ENCODE peak calls at places on chromosomes 6 and 20, in six cellular contexts. One of them, this sample, is unnamed.

GRCh38 chr20:50298554-50299324 is 108.1 kb downstream of the CEBPB start:
- DNase-seq in stimulated activated CD4-positive, alpha-beta T cell treated with anti-CD3 and anti-CD28 coated beads, Interleukin-12 subunit alpha, Interleukin-12 subunit beta, amount 100 ng/mL, for 4 hours: no peak
- DNase-seq in activated CD8-positive, alpha-beta T cell treated with anti-CD3 and anti-CD28 coated beads for 36 hours: no peak
- DNase-seq in HT-29: no peak
- DNase-seq in lung microvascular endothelial cell: no peak
- DNase-seq in activated T-cell treated with anti-CD3 and anti-CD28 coated beads for 1 hour: no peak
- DNase-seq in this sample: no peak

GRCh38 chr20:10521068-10521834 is 86.1 kb downstream of the SLX4IP start:
- DNase-seq in stimulated activated CD4-positive, alpha-beta T cell treated with anti-CD3 and anti-CD28 coated beads, Interleukin-12 subunit alpha, Interleukin-12 subunit beta, amount 100 ng/mL, for 4 hours: no peak
- DNase-seq in activated CD8-positive, alpha-beta T cell treated with anti-CD3 and anti-CD28 coated beads for 36 hours: no peak
- DNase-seq in HT-29: no peak
- DNase-seq in lung microvascular endothelial cell: peak; percentile 77
- DNase-seq in activated T-cell treated with anti-CD3 and anti-CD28 coated beads for 1 hour: no peak
- DNase-seq in this sample: peak; percentile 57

GRCh38 chr6:1912731-1913130 is 303.0 kb downstream of the FOXC1 start:
- DNase-seq in stimulated activated CD4-positive, alpha-beta T cell treated with anti-CD3 and anti-CD28 coated beads, Interleukin-12 subunit alpha, Interleukin-12 subunit beta, amount 100 ng/mL, for 4 hours: no peak
- DNase-seq in activated CD8-positive, alpha-beta T cell treated with anti-CD3 and anti-CD28 coated beads for 36 hours: no peak
- DNase-seq in HT-29: no peak
- DNase-seq in lung microvascular endothelial cell: no peak
- DNase-seq in activated T-cell treated with anti-CD3 and anti-CD28 coated beads for 1 hour: no peak
- DNase-seq in this sample: no peak

GRCh38 chr6:3592371-3592941 is 135.6 kb upstream of the SLC22A23 start:
- DNase-seq in stimulated activated CD4-positive, alpha-beta T cell treated with anti-CD3 and anti-CD28 coated beads, Interleukin-12 subunit alpha, Interleukin-12 subunit beta, amount 100 ng/mL, for 4 hours: no peak
- DNase-seq in activated CD8-positive, alpha-beta T cell treated with anti-CD3 and anti-CD28 coated beads for 36 hours: no peak
- DNase-seq in HT-29: peak; percentile 48
- DNase-seq in lung microvascular endothelial cell: peak; percentile 88
- DNase-seq in activated T-cell treated with anti-CD3 and anti-CD28 coated beads for 1 hour: no peak
- DNase-seq in this sample: peak; percentile 34

GRCh38 chr6:77463308-77463880 is at the start of gene HTR1B:
- DNase-seq in stimulated activated CD4-positive, alpha-beta T cell treated with anti-CD3 and anti-CD28 coated beads, Interleukin-12 subunit alpha, Interleukin-12 subunit beta, amount 100 ng/mL, for 4 hours: no peak
- DNase-seq in activated CD8-positive, alpha-beta T cell treated with anti-CD3 and anti-CD28 coated beads for 36 hours: no peak
- DNase-seq in HT-29: no peak
- DNase-seq in lung microvascular endothelial cell: peak; percentile 61
- DNase-seq in activated T-cell treated with anti-CD3 and anti-CD28 coated beads for 1 hour: no peak
- DNase-seq in this sample: no peak

GRCh38 chr20:3786126-3786484 is 435 bp downstream of the CENPB start:
- DNase-seq in stimulated activated CD4-positive, alpha-beta T cell treated with anti-CD3 and anti-CD28 coated beads, Interleukin-12 subunit alpha, Interleukin-12 subunit beta, amount 100 ng/mL, for 4 hours: no peak
- DNase-seq in activated CD8-positive, alpha-beta T cell treated with anti-CD3 and anti-CD28 coated beads for 36 hours: peak; percentile 59
- DNase-seq in HT-29: peak; percentile 44
- DNase-seq in lung microvascular endothelial cell: peak; percentile 80
- DNase-seq in activated T-cell treated with anti-CD3 and anti-CD28 coated beads for 1 hour: no peak
- DNase-seq in this sample: no peak

GRCh38 chr6:142419071-142419470 is 117.3 kb downstream of the ADGRG6 start:
- DNase-seq in stimulated activated CD4-positive, alpha-beta T cell treated with anti-CD3 and anti-CD28 coated beads, Interleukin-12 subunit alpha, Interleukin-12 subunit beta, amount 100 ng/mL, for 4 hours: no peak
- DNase-seq in activated CD8-positive, alpha-beta T cell treated with anti-CD3 and anti-CD28 coated beads for 36 hours: no peak
- DNase-seq in HT-29: no peak
- DNase-seq in lung microvascular endothelial cell: no peak
- DNase-seq in activated T-cell treated with anti-CD3 and anti-CD28 coated beads for 1 hour: no peak
- DNase-seq in this sample: no peak

GRCh38 chr6:27250277-27250954 is 2.9 kb downstream of the PRSS16 start:
- DNase-seq in stimulated activated CD4-positive, alpha-beta T cell treated with anti-CD3 and anti-CD28 coated beads, Interleukin-12 subunit alpha, Interleukin-12 subunit beta, amount 100 ng/mL, for 4 hours: no peak
- DNase-seq in activated CD8-positive, alpha-beta T cell treated with anti-CD3 and anti-CD28 coated beads for 36 hours: no peak
- DNase-seq in HT-29: no peak
- DNase-seq in lung microvascular endothelial cell: no peak
- DNase-seq in activated T-cell treated with anti-CD3 and anti-CD28 coated beads for 1 hour: no peak
- DNase-seq in this sample: no peak

GRCh38 chr6:6600865-6601264 is 12.3 kb downstream of the LY86 start:
- DNase-seq in stimulated activated CD4-positive, alpha-beta T cell treated with anti-CD3 and anti-CD28 coated beads, Interleukin-12 subunit alpha, Interleukin-12 subunit beta, amount 100 ng/mL, for 4 hours: no peak
- DNase-seq in activated CD8-positive, alpha-beta T cell treated with anti-CD3 and anti-CD28 coated beads for 36 hours: no peak
- DNase-seq in HT-29: no peak
- DNase-seq in lung microvascular endothelial cell: no peak
- DNase-seq in activated T-cell treated with anti-CD3 and anti-CD28 coated beads for 1 hour: no peak
- DNase-seq in this sample: no peak

This sample was measured in SK-MEL-5.